ENCODE peak calls at places on chromosome 19, in seven cellular contexts. E, B, H, Y, G, N and I are unnamed samples.

GRCh38 chr19:17553256-17553655 is 2.2 kb upstream of the COLGALT1 start:
- DNase-seq in G (peak; percentile 51), H (no peak), N (no peak), Y (no peak), E (no peak), B (peak; percentile 25), I (peak; percentile 86)

GRCh38 chr19:31274266-31274963 is 74.8 kb downstream of the TSHZ3 start:
- DNase-seq in E (no peak), G (no peak), Y (no peak), H (no peak), N (no peak), B (no peak), I (no peak)

GRCh38 chr19:3104708-3104983 is 10.5 kb downstream of the GNA11 start:
- DNase-seq in H (no peak), G (no peak), B (no peak), E (no peak), Y (no peak), N (no peak), I (no peak)

GRCh38 chr19:1361601-1362384 is 21.9 kb upstream of the NDUFS7 start:
- DNase-seq in N (no peak), H (no peak), Y (no peak), B (no peak), G (no peak), E (no peak), I (no peak)

GRCh38 chr19:17081672-17082630 is 6.4 kb downstream of the MYO9B start:
- DNase-seq in E (no peak), B (no peak), G (no peak), H (no peak), Y (no peak), N (no peak), I (no peak)

GRCh38 chr19:3249408-3249807 is 24.9 kb downstream of the CELF5 start:
- DNase-seq in E (no peak), B (no peak), G (no peak), N (no peak), H (no peak), Y (no peak), I (no peak)

GRCh38 chr19:1511989-1512338 is 855 bp downstream of the ADAMTSL5 start:
- DNase-seq in B (no peak), E (no peak), H (no peak), Y (no peak), G (no peak), N (no peak), I (no peak)

GRCh38 chr19:48772503-48772953 is 17.2 kb downstream of the FGF21 start:
- DNase-seq in H (no peak), E (no peak), N (no peak), G (peak; percentile 65), Y (no peak), B (no peak), I (no peak)

GRCh38 chr19:39765091-39766076 is 13.3 kb upstream of the LEUTX start:
- DNase-seq in E (peak; percentile 28), B (no peak), Y (no peak), G (peak; percentile 41), H (peak; percentile 31), N (peak; percentile 28), I (no peak)

GRCh38 chr19:4474504-4475136 is 2.5 kb downstream of the HDGFL2 start:
- DNase-seq in E (no peak), G (no peak), H (no peak), B (peak; percentile 28), Y (no peak), N (no peak), I (no peak)

GRCh38 chr19:6457958-6458694 is 1.5 kb downstream of the SLC25A23 start:
- DNase-seq in Y (no peak), B (no peak), E (no peak), G (no peak), N (no peak), H (no peak), I (no peak)

GRCh38 chr19:14412436-14413071 is 6.6 kb downstream of the DDX39A start:
- DNase-seq in N (no peak), H (no peak), Y (no peak), B (no peak), G (no peak), E (no peak), I (no peak)

GRCh38 chr19:39196320-39196719 is 444 bp upstream of the NCCRP1 start:
- DNase-seq in G (no peak), H (no peak), E (no peak), Y (no peak), B (no peak), N (no peak), I (no peak)